ENCODE peak calls at places on chromosomes 7 and 10, in six cellular contexts. One of them, this sample, is unnamed.

GRCh38 chr10:987635-987905 is 664 bp upstream of the GTPBP4 start:
- DNase-seq in kidney: no peak
- DNase-seq in mucosa of descending colon: no peak
- DNase-seq in tibial artery: no peak
- DNase-seq in colonic mucosa: no peak
- DNase-seq in HepG2: no peak
- DNase-seq in this sample: no peak

GRCh38 chr7:155711081-155711480 is 66.6 kb downstream of the RBM33 start:
- DNase-seq in HepG2: no peak
- DNase-seq in colonic mucosa: no peak
- DNase-seq in kidney: peak; percentile 56
- DNase-seq in mucosa of descending colon: no peak
- DNase-seq in tibial artery: no peak
- DNase-seq in this sample: no peak

GRCh38 chr10:132752961-132753360 is 33.0 kb downstream of the NKX6-2 start:
- DNase-seq in kidney: no peak
- DNase-seq in HepG2: no peak
- DNase-seq in mucosa of descending colon: no peak
- DNase-seq in colonic mucosa: no peak
- DNase-seq in tibial artery: no peak
- DNase-seq in this sample: no peak

GRCh38 chr7:29748286-29749099 is 57.8 kb upstream of the WIPF3 start:
- DNase-seq in colonic mucosa: no peak
- DNase-seq in HepG2: peak; percentile 38
- DNase-seq in mucosa of descending colon: no peak
- DNase-seq in tibial artery: no peak
- DNase-seq in kidney: no peak
- DNase-seq in this sample: no peak

GRCh38 chr7:45143616-45144015 is 14.0 kb upstream of the RAMP3 start:
- DNase-seq in kidney: no peak
- DNase-seq in colonic mucosa: no peak
- DNase-seq in mucosa of descending colon: no peak
- DNase-seq in tibial artery: no peak
- DNase-seq in HepG2: peak; percentile 31
- DNase-seq in this sample: no peak

GRCh38 chr10:98323221-98324164 is 55.5 kb upstream of the LOXL4 start:
- DNase-seq in mucosa of descending colon: peak; percentile 34
- DNase-seq in colonic mucosa: peak; percentile 26
- DNase-seq in tibial artery: peak; percentile 89
- DNase-seq in HepG2: peak; percentile 20
- DNase-seq in kidney: peak; percentile 95
- DNase-seq in this sample: peak; percentile 74

GRCh38 chr7:105647591-105647990 is 66.3 kb upstream of the EFCAB10 start:
- DNase-seq in tibial artery: no peak
- DNase-seq in kidney: no peak
- DNase-seq in colonic mucosa: no peak
- DNase-seq in HepG2: no peak
- DNase-seq in mucosa of descending colon: no peak
- DNase-seq in this sample: no peak

GRCh38 chr10:104767745-104768144 is 126.7 kb downstream of the SORCS3 start:
- DNase-seq in tibial artery: no peak
- DNase-seq in kidney: no peak
- DNase-seq in colonic mucosa: no peak
- DNase-seq in HepG2: no peak
- DNase-seq in mucosa of descending colon: no peak
- DNase-seq in this sample: no peak

GRCh38 chr10:16116404-16117304 is 256.3 kb upstream of the MINDY3 start:
- DNase-seq in HepG2: peak; percentile 52
- DNase-seq in kidney: no peak
- DNase-seq in colonic mucosa: no peak
- DNase-seq in mucosa of descending colon: no peak
- DNase-seq in tibial artery: no peak
- DNase-seq in this sample: no peak

GRCh38 chr7:24830440-24831050 is 73.3 kb upstream of the GSDME start:
- DNase-seq in colonic mucosa: no peak
- DNase-seq in tibial artery: no peak
- DNase-seq in mucosa of descending colon: no peak
- DNase-seq in kidney: no peak
- DNase-seq in HepG2: no peak
- DNase-seq in this sample: no peak

GRCh38 chr7:107856806-107857540 is 34.0 kb upstream of the DLD start:
- DNase-seq in mucosa of descending colon: peak; percentile 46
- DNase-seq in colonic mucosa: peak; percentile 53
- DNase-seq in tibial artery: no peak
- DNase-seq in kidney: no peak
- DNase-seq in HepG2: peak; percentile 67
- DNase-seq in this sample: no peak

GRCh38 chr10:16945566-16945965 is 128.3 kb upstream of the RSU1 start:
- DNase-seq in tibial artery: no peak
- DNase-seq in HepG2: no peak
- DNase-seq in colonic mucosa: no peak
- DNase-seq in kidney: no peak
- DNase-seq in mucosa of descending colon: no peak
- DNase-seq in this sample: no peak

GRCh38 chr7:23105644-23106490 is at the start of gene KLHL7:
- DNase-seq in colonic mucosa: peak; percentile 98
- DNase-seq in HepG2: peak; percentile 88
- DNase-seq in tibial artery: peak; percentile 97
- DNase-seq in kidney: peak; percentile 98
- DNase-seq in mucosa of descending colon: peak; percentile 98
- DNase-seq in this sample: peak; percentile 98

GRCh38 chr7:36905836-36906235 is 181.5 kb upstream of the AOAH start:
- DNase-seq in kidney: no peak
- DNase-seq in colonic mucosa: no peak
- DNase-seq in tibial artery: no peak
- DNase-seq in HepG2: no peak
- DNase-seq in mucosa of descending colon: no peak
- DNase-seq in this sample: no peak

GRCh38 chr10:21514808-21515580 is 10.5 kb downstream of the SKIDA1 start:
- DNase-seq in mucosa of descending colon: no peak
- DNase-seq in kidney: no peak
- DNase-seq in tibial artery: no peak
- DNase-seq in colonic mucosa: no peak
- DNase-seq in HepG2: no peak
- DNase-seq in this sample: no peak

GRCh38 chr7:56046728-56047445 is 4.4 kb downstream of the PSPH start:
- DNase-seq in tibial artery: no peak
- DNase-seq in HepG2: peak; percentile 35
- DNase-seq in kidney: no peak
- DNase-seq in colonic mucosa: peak; percentile 20
- DNase-seq in mucosa of descending colon: no peak
- DNase-seq in this sample: no peak

GRCh38 chr7:17497549-17498193 is 199.2 kb downstream of the AHR start:
- DNase-seq in tibial artery: no peak
- DNase-seq in kidney: no peak
- DNase-seq in mucosa of descending colon: no peak
- DNase-seq in HepG2: no peak
- DNase-seq in colonic mucosa: no peak
- DNase-seq in this sample: no peak

GRCh38 chr10:112208981-112209380 is 25.4 kb upstream of the GPAM start:
- DNase-seq in mucosa of descending colon: no peak
- DNase-seq in tibial artery: no peak
- DNase-seq in colonic mucosa: no peak
- DNase-seq in HepG2: no peak
- DNase-seq in kidney: no peak
- DNase-seq in this sample: no peak

GRCh38 chr7:89680161-89680560 is 474.1 kb upstream of the STEAP1 start:
- DNase-seq in tibial artery: no peak
- DNase-seq in HepG2: no peak
- DNase-seq in mucosa of descending colon: no peak
- DNase-seq in colonic mucosa: no peak
- DNase-seq in kidney: no peak
- DNase-seq in this sample: no peak

DNA sequence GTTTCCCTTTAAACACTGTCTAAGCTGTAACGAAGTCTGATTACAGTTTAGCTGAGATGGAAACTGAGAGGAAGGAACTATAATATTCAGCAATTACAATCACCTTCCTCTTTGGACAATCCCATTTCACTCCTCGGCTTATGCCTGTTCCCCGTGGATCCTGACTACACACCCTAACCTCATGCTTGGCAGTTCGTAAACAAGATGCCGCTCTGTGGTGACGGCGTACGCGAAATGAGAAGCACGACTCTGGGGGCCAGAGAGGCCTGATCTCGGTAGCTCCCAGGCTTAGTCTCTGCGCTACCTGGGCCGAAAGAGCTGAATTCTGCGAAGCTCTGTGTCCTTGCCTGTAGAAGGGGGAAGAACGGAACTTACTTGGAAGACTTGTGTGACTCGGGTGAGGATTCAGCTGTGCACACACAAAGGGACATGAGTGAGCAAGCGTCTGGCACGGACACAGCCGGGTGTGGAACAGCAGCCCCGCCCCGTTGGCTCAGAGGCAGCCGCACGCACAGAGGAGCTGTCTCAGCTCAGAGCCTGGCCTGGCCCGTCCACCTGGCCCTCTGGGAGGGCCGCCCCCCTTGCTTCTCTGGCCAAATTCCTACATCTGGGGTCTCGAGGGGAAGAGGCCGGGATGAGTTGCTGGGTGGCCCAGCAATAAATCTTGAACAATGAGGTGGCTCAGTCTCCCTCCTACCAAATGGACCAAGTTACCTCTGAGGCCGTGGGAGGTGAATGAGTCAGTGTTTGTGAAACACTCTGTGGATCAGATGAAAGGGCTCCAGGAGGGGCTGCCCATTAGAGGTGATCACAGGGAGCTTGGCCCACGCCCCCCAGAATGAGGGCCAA is 83.9 kb downstream of the PDGFA start:
- DNase-seq in HepG2: no peak
- DNase-seq in kidney: no peak
- DNase-seq in colonic mucosa: peak; percentile 78
- DNase-seq in tibial artery: no peak
- DNase-seq in mucosa of descending colon: peak; percentile 84
- DNase-seq in this sample: peak; percentile 54
- H3K4me3 ChIP-seq in HepG2: peak overlapping the region; percentile 10
- H3K4me3 ChIP-seq in kidney: no peak overlapping the region
- H3K4me3 ChIP-seq in colonic mucosa: no peak overlapping the region
- H3K4me3 ChIP-seq in tibial artery: no peak overlapping the region
- H3K4me3 ChIP-seq in mucosa of descending colon: no peak overlapping the region
- H3K4me3 ChIP-seq in this sample: peak overlapping the region; percentile 48

DNA sequence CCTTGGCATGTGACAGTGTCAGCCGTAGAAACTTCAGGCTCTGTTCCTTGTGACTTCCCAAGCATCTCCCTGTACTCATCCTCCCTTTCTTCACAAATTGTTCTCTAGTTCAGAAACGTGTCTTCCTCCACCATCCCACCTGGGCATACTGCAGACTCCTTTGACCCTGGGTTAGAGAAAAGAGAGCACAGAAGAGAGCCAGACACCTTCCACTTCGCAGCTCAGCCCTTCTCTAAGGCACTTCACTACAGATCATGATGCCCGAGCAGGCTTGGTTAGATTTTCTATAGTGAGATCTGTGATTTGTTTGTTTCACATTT is 70.6 kb downstream of the XPNPEP1 start:
- DNase-seq in colonic mucosa: no peak
- DNase-seq in tibial artery: no peak
- DNase-seq in kidney: no peak
- DNase-seq in mucosa of descending colon: no peak
- DNase-seq in HepG2: no peak
- DNase-seq in this sample: no peak
- TF ChIP-seq CTCF in colonic mucosa: no peak
- TF ChIP-seq CTCF in tibial artery: no peak
- TF ChIP-seq CTCF in kidney: no peak
- TF ChIP-seq CTCF in mucosa of descending colon: no peak
- TF ChIP-seq CTCF in HepG2: no peak
- TF ChIP-seq CTCF in this sample: peak; percentile 47

DNA sequence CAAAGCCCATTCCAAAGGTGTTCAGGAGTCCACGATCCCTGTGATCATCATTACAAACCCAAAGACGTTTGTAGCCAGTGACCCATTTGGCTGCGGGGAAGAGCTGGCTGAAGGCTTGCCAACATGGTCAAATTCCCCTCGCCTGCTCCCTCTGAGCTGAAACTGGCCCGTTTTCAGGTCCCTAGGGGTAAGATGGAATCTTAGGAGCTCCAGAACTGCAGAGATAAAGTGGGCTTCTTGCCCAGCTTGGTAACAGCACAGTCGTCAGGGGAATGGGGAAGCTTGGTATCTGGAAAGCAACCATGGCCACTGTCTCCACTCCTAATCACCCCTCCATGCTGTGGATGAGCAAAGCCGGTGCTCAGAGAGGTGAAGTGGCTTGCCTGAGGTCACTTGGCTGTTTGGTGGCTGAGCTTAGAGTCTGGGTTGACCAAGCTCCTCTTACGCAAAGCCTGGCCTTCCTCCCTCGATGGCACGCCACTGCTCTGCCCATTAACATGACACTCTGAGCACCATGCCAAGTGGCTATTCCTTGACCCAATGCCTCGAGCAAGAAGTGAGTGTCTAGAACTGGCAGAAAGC is 155.5 kb downstream of the NEURL1 start:
- DNase-seq in HepG2: no peak
- DNase-seq in kidney: no peak
- DNase-seq in tibial artery: peak; percentile 96
- DNase-seq in mucosa of descending colon: no peak
- DNase-seq in colonic mucosa: no peak
- DNase-seq in this sample: no peak
- H3K4me1 ChIP-seq in HepG2: peaks cover 71% of the 10 kb centered on the region
- H3K4me1 ChIP-seq in kidney: peaks cover 27% of the 10 kb centered on the region
- H3K4me1 ChIP-seq in tibial artery: peaks cover 97% of the 10 kb centered on the region
- H3K4me1 ChIP-seq in mucosa of descending colon: peaks cover 51% of the 10 kb centered on the region
- H3K4me1 ChIP-seq in colonic mucosa: peaks cover 26% of the 10 kb centered on the region
- H3K4me1 ChIP-seq in this sample: peaks cover 96% of the 10 kb centered on the region

GRCh38 chr10:31584098-31584631 is 265.1 kb downstream of the ZEB1 start:
- DNase-seq in kidney: no peak
- DNase-seq in tibial artery: no peak
- DNase-seq in mucosa of descending colon: no peak
- DNase-seq in colonic mucosa: no peak
- DNase-seq in HepG2: no peak
- DNase-seq in this sample: no peak
- H3K4me3 ChIP-seq in kidney: no peak overlapping the region
- H3K4me3 ChIP-seq in tibial artery: no peak overlapping the region
- H3K4me3 ChIP-seq in mucosa of descending colon: no peak overlapping the region
- H3K4me3 ChIP-seq in colonic mucosa: no peak overlapping the region
- H3K4me3 ChIP-seq in HepG2: no peak overlapping the region
- H3K4me3 ChIP-seq in this sample: no peak overlapping the region

DNA sequence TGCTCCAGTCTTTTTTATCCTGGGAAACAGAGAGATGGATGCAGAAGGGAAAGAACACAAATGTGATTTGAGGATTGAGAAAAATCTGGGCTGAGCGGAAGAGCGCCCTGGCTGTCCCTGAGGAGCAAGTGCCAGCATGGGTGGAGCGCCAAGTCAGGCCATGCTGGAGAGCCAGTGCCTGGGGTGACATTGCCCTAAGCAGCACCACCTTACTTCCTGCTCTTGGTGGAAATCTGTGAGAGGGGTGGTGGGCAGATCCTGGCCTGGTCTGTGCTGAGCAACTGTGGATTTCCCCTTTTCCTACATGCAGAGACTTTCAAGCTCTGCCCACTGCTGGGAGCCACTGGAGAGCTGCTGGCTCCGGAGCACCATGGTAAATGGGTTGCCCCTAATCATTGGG is 36.9 kb downstream of the DDIT4 start:
- DNase-seq in HepG2: no peak
- DNase-seq in colonic mucosa: no peak
- DNase-seq in kidney: peak; percentile 25
- DNase-seq in mucosa of descending colon: no peak
- DNase-seq in tibial artery: no peak
- DNase-seq in this sample: no peak
- TF ChIP-seq CTCF in HepG2: no peak
- TF ChIP-seq CTCF in colonic mucosa: no peak
- TF ChIP-seq CTCF in kidney: no peak
- TF ChIP-seq CTCF in mucosa of descending colon: no peak
- TF ChIP-seq CTCF in tibial artery: no peak
- TF ChIP-seq CTCF in this sample: no peak